ENCODE peak calls at places on chromosomes 13 and 19, in eight cellular contexts. C is BE2C, Z is progenitor cell of endocrine pancreas, E is BJ, B is right atrium auricular region, U is GM20000, A is tibial nerve, L is ovary. M is an unnamed sample.
A peak's percentile ranks its signal among the peaks of the same experiment; 100 is the strongest.

GRCh38 chr13:98848736-98849135 is 96.3 kb upstream of the SLC15A1 start:
- DNase-seq in C (no peak), Z (no peak), E (no peak), B (no peak), U (no peak), A (no peak), L (no peak), M (no peak)

GRCh38 chr13:99463998-99464397 is 37.3 kb upstream of the TM9SF2 start:
- DNase-seq in C (no peak), Z (no peak), E (no peak), B (no peak), U (no peak), A (no peak), L (no peak), M (no peak)

GRCh38 chr19:45340232-45340898 is at the start of gene KLC3:
- DNase-seq in C (no peak), Z (peak; percentile 57), E (no peak), B (no peak), U (peak; percentile 75), A (no peak), L (no peak), M (peak; percentile 47)

GRCh38 chr13:75482070-75482819 is at the start of gene TBC1D4:
- DNase-seq in C (peak; percentile 95), Z (peak; percentile 80), E (peak; percentile 62), B (peak; percentile 78), U (peak; percentile 87), A (peak; percentile 60), L (peak; percentile 87), M (peak; percentile 92)

GRCh38 chr13:20561731-20562130 is 5.2 kb upstream of the IFT88 start:
- DNase-seq in C (no peak), Z (no peak), E (no peak), B (no peak), U (no peak), A (no peak), L (no peak), M (no peak)

GRCh38 chr13:113094410-113094800 is 11.2 kb upstream of the F7 start:
- DNase-seq in C (no peak), Z (no peak), E (no peak), B (no peak), U (no peak), A (no peak), L (no peak), M (no peak)

GRCh38 chr13:51881296-51881695 is 19.5 kb downstream of the CCDC70 start:
- DNase-seq in C (no peak), Z (no peak), E (no peak), B (no peak), U (no peak), A (no peak), L (no peak), M (no peak)

GRCh38 chr19:55585658-55586339 is 5.2 kb upstream of the ZNF579 start:
- DNase-seq in C (peak; percentile 89), Z (peak; percentile 78), E (no peak), B (peak; percentile 61), U (peak; percentile 59), A (peak; percentile 36), L (peak; percentile 85), M (no peak)

GRCh38 chr19:47229674-47230121 is 1.3 kb downstream of the BBC3 start:
- DNase-seq in C (no peak), Z (no peak), E (no peak), B (no peak), U (no peak), A (no peak), L (no peak), M (peak; percentile 37)

GRCh38 chr13:40682449-40683240 is 16.2 kb upstream of the FOXO1 start:
- DNase-seq in C (no peak), Z (no peak), E (no peak), B (no peak), U (no peak), A (no peak), L (no peak), M (peak; percentile 25)

GRCh38 chr13:41916173-41916954 is 44.5 kb downstream of the VWA8 start:
- DNase-seq in C (no peak), Z (no peak), E (peak; percentile 52), B (no peak), U (peak; percentile 70), A (no peak), L (no peak), M (peak; percentile 75)

GRCh38 chr19:49771674-49772139 is 4.9 kb downstream of the AP2A1 start:
- DNase-seq in C (no peak), Z (no peak), E (no peak), B (no peak), U (no peak), A (no peak), L (no peak), M (no peak)

GRCh38 chr13:62060570-62060969 is 644.9 kb upstream of the PCDH20 start:
- DNase-seq in C (no peak), Z (no peak), E (no peak), B (no peak), U (no peak), A (no peak), L (no peak), M (no peak)

GRCh38 chr13:31747271-31747670 is 7.9 kb downstream of the RXFP2 start:
- DNase-seq in C (no peak), Z (no peak), E (no peak), B (no peak), U (no peak), A (no peak), L (no peak), M (no peak)

GRCh38 chr13:72431981-72432617 is 295.3 kb downstream of the MZT1 start:
- DNase-seq in C (no peak), Z (no peak), E (no peak), B (no peak), U (no peak), A (no peak), L (no peak), M (no peak)

GRCh38 chr13:23637813-23638212 is 67.6 kb downstream of the TNFRSF19 start:
- DNase-seq in C (no peak), Z (no peak), E (no peak), B (no peak), U (no peak), A (peak; percentile 35), L (peak; percentile 33), M (no peak)

GRCh38 chr19:4391701-4392543 is 8.4 kb downstream of the SH3GL1 start:
- DNase-seq in C (no peak), Z (no peak), E (peak; percentile 70), B (no peak), U (no peak), A (no peak), L (peak; percentile 58), M (no peak)

GRCh38 chr13:67221630-67222226 is 8.4 kb downstream of the PCDH9 start:
- DNase-seq in C (no peak), Z (no peak), E (no peak), B (no peak), U (no peak), A (no peak), L (no peak), M (no peak)

GRCh38 chr13:23609414-23610186 is 39.4 kb downstream of the TNFRSF19 start:
- DNase-seq in C (no peak), Z (no peak), E (no peak), B (no peak), U (no peak), A (peak; percentile 33), L (peak; percentile 32), M (no peak)

GRCh38 chr19:4609878-4610511 is 29.3 kb upstream of the TNFAIP8L1 start:
- DNase-seq in C (peak; percentile 68), Z (no peak), E (no peak), B (no peak), U (no peak), A (no peak), L (no peak), M (no peak)

GRCh38 chr19:40687525-40688016 is 2.9 kb downstream of the NUMBL start:
- DNase-seq in C (no peak), Z (no peak), E (peak; percentile 62), B (peak; percentile 98), U (peak; percentile 76), A (peak; percentile 97), L (peak; percentile 91), M (no peak)

GRCh38 chr19:48992571-48993174 is 436 bp downstream of the GYS1 start:
- DNase-seq in C (no peak), Z (no peak), E (no peak), B (no peak), U (no peak), A (no peak), L (peak; percentile 39), M (no peak)

GRCh38 chr19:3725640-3726310 is 17.6 kb downstream of the TJP3 start:
- DNase-seq in C (no peak), Z (no peak), E (no peak), B (no peak), U (no peak), A (no peak), L (no peak), M (peak; percentile 42)

GRCh38 chr19:56153507-56153906 is 12.4 kb downstream of the ZNF444 start:
- DNase-seq in C (no peak), Z (no peak), E (no peak), B (no peak), U (no peak), A (no peak), L (no peak), M (no peak)

GRCh38 chr19:57279418-57280164 is 694 bp upstream of the ZNF460 start:
- DNase-seq in C (peak; percentile 94), Z (peak; percentile 54), E (peak; percentile 74), B (peak; percentile 96), U (peak; percentile 82), A (peak; percentile 73), L (peak; percentile 93), M (peak; percentile 99)
- TF ChIP-seq CTCF in C (peak; percentile 43), Z (peak; percentile 39), E (peak; percentile 33), B (peak; percentile 67), U (peak; percentile 23), A (peak; percentile 18), L (peak; percentile 8), M (no peak)

DNA sequence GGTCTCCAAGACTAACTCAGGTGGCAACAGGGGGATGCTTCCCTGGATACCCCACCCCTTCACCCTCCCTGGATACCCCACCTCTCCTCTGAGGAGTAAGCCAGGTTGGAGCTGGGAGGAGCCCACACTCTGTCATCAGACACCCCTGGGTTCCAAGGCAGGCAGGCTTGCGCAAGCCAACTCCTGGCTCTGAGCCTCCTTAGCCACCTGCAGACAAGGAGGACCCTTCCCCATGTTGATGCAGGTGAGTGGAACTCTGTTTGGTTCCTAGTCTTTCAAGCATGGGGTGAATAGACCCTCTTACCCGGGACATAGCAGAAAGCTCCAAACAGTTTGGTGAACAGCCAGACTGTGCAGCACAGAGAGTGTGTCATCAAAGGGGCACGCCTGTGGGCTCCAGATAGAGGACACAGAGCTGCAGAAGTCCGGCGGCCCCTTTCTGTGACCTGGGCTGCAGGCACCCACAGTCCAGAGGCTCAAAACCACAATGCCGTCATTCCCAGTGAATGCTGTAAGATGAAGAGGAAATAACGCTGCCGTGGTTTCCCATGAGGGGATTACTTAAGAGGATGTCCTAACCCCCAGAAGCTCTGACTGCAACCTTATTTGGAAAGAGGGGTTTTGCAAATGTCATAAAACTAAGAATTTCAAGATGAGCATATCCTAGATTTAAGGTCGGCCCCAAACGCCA is 12.1 kb upstream of the HAS1 start:
- DNase-seq in C (no peak), Z (no peak), E (no peak), B (peak; percentile 81), U (no peak), A (peak; percentile 19), L (no peak), M (peak; percentile 86)
- TF ChIP-seq CTCF in C (no peak), Z (no peak), E (no peak), B (no peak), U (no peak), A (no peak), L (no peak), M (no peak)

GRCh38 chr13:36275190-36276002 is 22.2 kb downstream of the CCDC169 start:
- DNase-seq in C (peak; percentile 61), Z (no peak), E (no peak), B (no peak), U (no peak), A (no peak), L (peak; percentile 49), M (peak; percentile 61)
- TF ChIP-seq CTCF in C (peak; percentile 59), Z (peak; percentile 82), E (peak; percentile 63), B (peak; percentile 75), U (no peak), A (peak; percentile 39), L (peak; percentile 50), M (peak; percentile 68)

GRCh38 chr19:33214621-33215020 is 11.0 kb downstream of the SLC7A10 start:
- DNase-seq in C (peak; percentile 47), Z (no peak), E (no peak), B (no peak), U (no peak), A (no peak), L (no peak), M (peak; percentile 21)
- TF ChIP-seq CTCF in C (peak; percentile 48), Z (peak; percentile 48), E (peak; percentile 53), B (no peak), U (no peak), A (no peak), L (no peak), M (no peak)